ENCODE peak calls at places on chromosomes 16 and 17, in six cellular contexts. P, V, M, J, A and T are unnamed samples.

GRCh38 chr17:42405963-42406495 is 17.0 kb downstream of the CAVIN1 start:
- DNase-seq in V (peak; percentile 74), M (peak; percentile 88), P (peak; percentile 96), A (peak; percentile 89), J (peak; percentile 96), T (peak; percentile 87)

GRCh38 chr16:22262460-22262859 is 34.7 kb upstream of the POLR3E start:
- DNase-seq in M (no peak), P (no peak), A (peak; percentile 26), V (no peak), J (no peak), T (no peak)

GRCh38 chr16:28513484-28514181 is 7.0 kb upstream of the IL27 start:
- DNase-seq in V (no peak), J (no peak), P (no peak), A (no peak), M (no peak), T (peak; percentile 9)

GRCh38 chr17:80393491-80393890 is 21.5 kb upstream of the ENDOV start:
- DNase-seq in P (no peak), M (no peak), J (no peak), A (no peak), V (no peak), T (no peak)

GRCh38 chr16:78444-79145 is 570 bp downstream of the MPG start:
- DNase-seq in J (no peak), A (peak; percentile 27), P (no peak), M (peak; percentile 34), V (no peak), T (peak; percentile 78)

GRCh38 chr17:67680445-67681224 is 37.1 kb upstream of the NOL11 start:
- DNase-seq in M (no peak), J (no peak), A (no peak), V (no peak), P (no peak), T (no peak)

GRCh38 chr16:51409001-51409675 is 258.1 kb upstream of the SALL1 start:
- DNase-seq in A (no peak), P (no peak), M (no peak), V (no peak), J (no peak), T (no peak)

GRCh38 chr16:75265911-75266701 is 14.7 kb upstream of the BCAR1 start:
- DNase-seq in A (no peak), P (peak; percentile 91), J (peak; percentile 37), V (no peak), M (peak; percentile 66), T (peak; percentile 96)

GRCh38 chr17:16215965-16216316 is 607 bp upstream of the NCOR1 start:
- DNase-seq in J (peak; percentile 24), V (peak; percentile 12), P (no peak), M (peak; percentile 72), A (peak; percentile 42), T (no peak)

GRCh38 chr17:31627960-31628359 is 231.1 kb downstream of the COPRS start:
- DNase-seq in A (no peak), P (no peak), J (no peak), V (no peak), M (no peak), T (no peak)

GRCh38 chr17:32486701-32487459 is at the start of gene CDK5R1:
- DNase-seq in P (peak; percentile 91), A (peak; percentile 73), M (peak; percentile 62), V (peak; percentile 68), J (no peak), T (peak; percentile 91)

GRCh38 chr17:79777844-79778503 is at the start of gene CBX2:
- DNase-seq in V (peak; percentile 58), P (peak; percentile 94), M (peak; percentile 81), A (peak; percentile 77), J (no peak), T (peak; percentile 99)

GRCh38 chr17:63911657-63912100 is 621 bp upstream of the CSHL1 start:
- DNase-seq in M (peak; percentile 41), V (peak; percentile 52), A (peak; percentile 80), J (peak; percentile 60), P (no peak), T (peak; percentile 69)

GRCh38 chr16:75096730-75097129 is 19.9 kb downstream of the LDHD start:
- DNase-seq in P (peak; percentile 71), A (no peak), V (no peak), M (peak; percentile 50), J (no peak), T (no peak)

GRCh38 chr17:7258731-7259554 is 3.3 kb downstream of the CLDN7 start:
- DNase-seq in J (no peak), P (no peak), V (no peak), M (peak; percentile 86), A (peak; percentile 51), T (no peak)

GRCh38 chr17:72514888-72515287 is 394.1 kb downstream of the SOX9 start:
- DNase-seq in J (peak; percentile 11), V (no peak), A (no peak), P (no peak), M (no peak), T (no peak)

GRCh38 chr17:63819131-63819530 is 8.1 kb upstream of the PSMC5 start:
- DNase-seq in V (no peak), P (no peak), A (no peak), J (no peak), M (no peak), T (no peak)

GRCh38 chr16:53183442-53183841 is 128.7 kb downstream of the CHD9 start:
- DNase-seq in V (no peak), M (no peak), J (no peak), P (no peak), A (no peak), T (no peak)

GRCh38 chr17:72530409-72530808 is 409.6 kb downstream of the SOX9 start:
- DNase-seq in V (no peak), P (no peak), J (no peak), A (no peak), M (no peak), T (no peak)

GRCh38 chr17:42436401-42436800 is 13.3 kb upstream of the CAVIN1 start:
- DNase-seq in P (no peak), A (no peak), J (peak; percentile 71), V (no peak), M (no peak), T (no peak)

GRCh38 chr17:62109378-62109902 is 44.4 kb upstream of the MED13 start:
- DNase-seq in M (peak; percentile 73), P (no peak), J (no peak), A (peak; percentile 80), V (peak; percentile 30), T (peak; percentile 79)

GRCh38 chr16:2597560-2597902 is 59.7 kb downstream of the PDPK1 start:
- DNase-seq in P (peak; percentile 64), J (no peak), M (no peak), A (no peak), V (no peak), T (no peak)

GRCh38 chr17:56903560-56903959 is 10.3 kb downstream of the TRIM25 start:
- DNase-seq in M (no peak), J (no peak), V (no peak), P (no peak), A (no peak), T (no peak)

GRCh38 chr17:11144358-11145233 is 96.4 kb upstream of the SHISA6 start:
- DNase-seq in V (no peak), P (no peak), M (peak; percentile 63), A (peak; percentile 12), J (no peak), T (no peak)

GRCh38 chr17:56972111-56972730 is 5.7 kb upstream of the SCPEP1 start:
- DNase-seq in P (no peak), A (no peak), M (no peak), J (no peak), V (no peak), T (no peak)

GRCh38 chr16:27458196-27458728 is 56.3 kb downstream of the IL21R start:
- DNase-seq in P (no peak), V (no peak), J (no peak), A (no peak), M (no peak), T (no peak)

GRCh38 chr17:79993390-79994221 is 42.1 kb downstream of the TBC1D16 start:
- DNase-seq in V (peak; percentile 35), A (peak; percentile 89), M (peak; percentile 78), J (peak; percentile 77), P (peak; percentile 92), T (no peak)

GRCh38 chr17:2025622-2026309 is 632 bp upstream of the RTN4RL1 start:
- DNase-seq in J (peak; percentile 77), A (peak; percentile 51), P (peak; percentile 85), M (peak; percentile 76), V (no peak), T (peak; percentile 74)

GRCh38 chr16:13529193-13529982 is 390.6 kb upstream of the ERCC4 start:
- DNase-seq in A (no peak), P (no peak), M (no peak), J (no peak), V (no peak), T (no peak)

GRCh38 chr16:57999971-58000705 is at the start of gene ZNF319:
- DNase-seq in P (peak; percentile 82), M (no peak), A (peak; percentile 41), V (no peak), J (no peak), T (no peak)

GRCh38 chr17:76000755-76001521 is at the start of gene CDK3:
- DNase-seq in J (no peak), M (peak; percentile 61), P (no peak), A (no peak), V (no peak), T (peak; percentile 22)
- TF ChIP-seq CTCF in J (no peak), M (no peak), P (no peak), A (peak; percentile 56), V (no peak), T (no peak)

GRCh38 chr16:79997257-79997656 is 396.7 kb upstream of the MAF start:
- DNase-seq in M (no peak), V (no peak), P (no peak), J (no peak), A (peak; percentile 33), T (no peak)
- TF ChIP-seq CTCF in M (no peak), V (no peak), P (no peak), J (peak; percentile 16), A (peak; percentile 41), T (peak; percentile 34)

GRCh38 chr16:81350306-81350615 is 35.5 kb downstream of the GAN start:
- DNase-seq in J (no peak), V (no peak), A (no peak), M (no peak), P (no peak), T (no peak)
- TF ChIP-seq CTCF in J (no peak), V (no peak), A (no peak), M (no peak), P (no peak), T (no peak)

DNA sequence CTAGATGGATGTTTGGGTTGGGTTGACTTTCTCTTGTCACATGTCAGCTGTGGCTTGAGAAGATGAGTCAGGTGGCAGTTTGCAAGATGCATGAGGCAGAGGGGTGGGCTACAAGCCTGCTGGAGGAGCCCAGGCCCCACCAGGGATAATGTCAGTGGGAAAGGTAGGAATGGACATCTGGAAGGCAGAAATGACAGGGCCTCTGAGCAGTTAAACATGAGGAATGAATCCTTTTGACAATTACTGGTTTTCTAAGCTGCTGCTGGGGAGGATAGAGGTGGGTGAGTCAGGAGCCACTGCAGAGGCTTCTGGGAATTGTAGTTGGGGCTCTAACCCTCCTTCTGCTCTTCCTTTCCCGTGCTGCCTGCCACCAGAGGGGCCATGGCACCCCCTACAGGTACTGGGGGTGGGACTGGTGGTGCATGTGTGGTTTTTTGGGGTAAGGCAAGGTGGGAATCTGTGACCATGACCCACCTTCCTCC is 15.7 kb downstream of the SLC52A1 start:
- DNase-seq in V (no peak), A (peak; percentile 73), J (no peak), M (no peak), P (no peak), T (peak; percentile 53)
- TF ChIP-seq CTCF in V (peak; percentile 29), A (peak; percentile 45), J (no peak), M (no peak), P (no peak), T (peak; percentile 45)

GRCh38 chr16:4350787-4351659 is at the start of gene PAM16:
- DNase-seq in V (peak; percentile 95), P (peak; percentile 99), A (peak; percentile 99), M (peak; percentile 98), J (peak; percentile 94), T (peak; percentile 99)
- TF ChIP-seq CTCF in V (no peak), P (no peak), A (no peak), M (no peak), J (no peak), T (no peak)